ENCODE peak calls at places on chromosomes 3 and 15, in five cellular contexts. V, A, U, D and L are unnamed samples.

GRCh38 chr15:72873379-72874233 is 90.0 kb upstream of the ADPGK start:
- DNase-seq in U (peak; percentile 94), A (no peak), D (no peak), V (no peak), L (no peak)

GRCh38 chr3:4588410-4588809 is 95.3 kb downstream of the ITPR1 start:
- DNase-seq in A (peak; percentile 76), U (no peak), V (no peak), D (no peak), L (no peak)

GRCh38 chr15:68154923-68155559 is 50.1 kb downstream of the CALML4 start:
- DNase-seq in U (no peak), A (peak; percentile 51), V (peak; percentile 79), D (no peak), L (peak; percentile 31)

GRCh38 chr15:75673426-75674247 is 25.9 kb downstream of the SNX33 start:
- DNase-seq in U (no peak), A (peak; percentile 91), D (peak; percentile 89), V (no peak), L (no peak)

GRCh38 chr15:80880086-80880485 is 100.9 kb downstream of the CEMIP start:
- DNase-seq in D (no peak), A (no peak), U (no peak), V (no peak), L (no peak)

GRCh38 chr3:171436380-171436779 is 23.8 kb downstream of the TNIK start:
- DNase-seq in U (no peak), A (no peak), D (no peak), V (no peak), L (no peak)

GRCh38 chr15:75181780-75182179 is 19.9 kb upstream of the C15orf39 start:
- DNase-seq in U (no peak), D (no peak), A (no peak), V (no peak), L (no peak)

GRCh38 chr15:42854576-42854975 is 66.0 kb downstream of the TTBK2 start:
- DNase-seq in D (no peak), V (no peak), A (no peak), U (no peak), L (no peak)

GRCh38 chr3:107064445-107065060 is 312.7 kb upstream of the CCDC54 start:
- DNase-seq in V (peak; percentile 95), A (peak; percentile 71), U (peak; percentile 21), D (peak; percentile 77), L (peak; percentile 28)

GRCh38 chr3:88059380-88060160 is 515 bp downstream of the ZNF654 start:
- DNase-seq in U (peak; percentile 15), A (no peak), V (no peak), D (no peak), L (no peak)

GRCh38 chr15:94524565-94524964 is 293.2 kb downstream of the MCTP2 start:
- DNase-seq in A (no peak), V (no peak), D (no peak), U (no peak), L (no peak)

GRCh38 chr15:39188930-39189329 is 391.9 kb upstream of the THBS1 start:
- DNase-seq in A (no peak), D (no peak), U (no peak), V (no peak), L (peak; percentile 79)

GRCh38 chr3:197374951-197375560 is 76.6 kb upstream of the DLG1 start:
- DNase-seq in U (no peak), D (peak; percentile 23), V (peak; percentile 64), A (no peak), L (no peak)

GRCh38 chr15:32877201-32877600 is 159.4 kb downstream of the GREM1 start:
- DNase-seq in A (no peak), U (no peak), V (no peak), D (no peak), L (no peak)

GRCh38 chr3:107347717-107348116 is 29.5 kb upstream of the CCDC54 start:
- DNase-seq in A (no peak), V (no peak), D (no peak), U (no peak), L (no peak)

GRCh38 chr15:68081869-68082505 is 27.9 kb downstream of the PIAS1 start:
- DNase-seq in U (no peak), D (no peak), V (no peak), A (no peak), L (no peak)

GRCh38 chr15:70260096-70260495 is 162.4 kb upstream of the TLE3 start:
- DNase-seq in V (no peak), U (no peak), D (no peak), A (no peak), L (no peak)

GRCh38 chr15:83764201-83764839 is 110.4 kb downstream of the ADAMTSL3 start:
- DNase-seq in A (no peak), U (no peak), V (no peak), D (no peak), L (no peak)

GRCh38 chr15:34582461-34583357 is 742 bp downstream of the GOLGA8B start:
- DNase-seq in V (no peak), U (no peak), D (no peak), A (no peak), L (no peak)

DNA sequence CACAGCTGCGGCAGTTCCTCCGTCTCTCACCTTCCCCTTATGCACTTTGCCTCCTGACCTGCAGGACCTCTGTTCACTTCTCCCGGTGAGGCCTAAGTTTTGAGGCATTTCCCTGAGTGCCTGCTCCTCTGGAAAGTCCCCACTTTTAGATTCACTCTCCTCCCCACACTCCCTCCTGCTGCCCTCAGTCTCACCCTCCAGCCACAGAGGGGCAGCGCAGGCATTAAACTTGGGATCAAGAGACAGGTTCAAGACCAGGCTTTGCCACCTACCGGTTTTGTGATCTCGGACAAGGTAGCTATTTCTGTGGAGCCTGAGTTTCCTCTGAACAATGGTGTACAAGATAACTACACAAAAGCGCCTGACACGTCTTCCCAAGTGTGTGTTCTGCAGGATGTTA is 19.4 kb downstream of the SLC6A11 start:
- DNase-seq in D (no peak), V (no peak), A (no peak), U (no peak), L (no peak)
- TF ChIP-seq CTCF in D (no peak), V (no peak), A (no peak), U (no peak), L (no peak)

GRCh38 chr3:128878556-128879124 is 780 bp upstream of the ACAD9 start:
- DNase-seq in D (peak; percentile 67), A (peak; percentile 26), V (peak; percentile 46), U (no peak), L (no peak)

GRCh38 chr3:128879991-128880390 is 571 bp downstream of the ACAD9 start:
- DNase-seq in U (no peak), D (no peak), A (no peak), V (no peak), L (no peak)

GRCh38 chr3:128875556-128876120 is 3.8 kb upstream of the ACAD9 start:
- DNase-seq in D (no peak), V (peak; percentile 35), U (no peak), A (no peak), L (no peak)

GRCh38 chr3:128879125-128879969 is at the start of gene ACAD9:
- DNase-seq in D (peak; percentile 98), U (peak; percentile 95), V (peak; percentile 98), A (peak; percentile 97), L (peak; percentile 81)

GRCh38 chr3:128878011-128878457 is 1.4 kb upstream of the ACAD9 start:
- DNase-seq in A (no peak), D (no peak), U (no peak), V (no peak), L (no peak)
- H3K4me3 ChIP-seq in A (peak overlapping the region; percentile 87), D (no peak overlapping the region), U (peak overlapping the region; percentile 64), V (peak overlapping the region; percentile 65), L (peak overlapping the region; percentile 85)

DNA sequence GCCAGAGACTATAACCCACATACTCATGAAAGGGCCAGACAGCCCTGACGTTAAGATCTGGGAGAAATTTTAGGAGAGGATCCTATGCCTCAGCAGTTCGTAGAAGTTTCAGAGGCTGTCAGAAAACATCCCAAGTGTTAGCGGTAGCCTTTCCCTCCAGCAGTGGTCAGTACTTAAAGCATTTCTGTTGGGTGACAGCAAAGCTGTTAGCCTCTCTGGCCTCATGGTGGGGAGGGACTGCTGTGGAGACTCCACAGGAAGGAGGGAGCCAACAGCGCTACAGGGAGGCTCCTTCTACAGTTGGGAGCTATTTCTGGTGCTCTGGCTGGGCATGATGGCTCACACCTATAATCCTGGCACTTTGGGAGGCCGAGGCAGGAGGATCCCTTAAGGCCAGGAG is 27.4 kb downstream of the IDH2 start:
- DNase-seq in A (no peak), U (no peak), D (no peak), V (no peak), L (no peak)
- H3K36me3 ChIP-seq in A (no peaks in the 10 kb centered on the region), U (no peaks in the 10 kb centered on the region), D (peaks cover 14% of the 10 kb centered on the region), V (peaks cover 13% of the 10 kb centered on the region), L (peaks cover 2% of the 10 kb centered on the region)

DNA sequence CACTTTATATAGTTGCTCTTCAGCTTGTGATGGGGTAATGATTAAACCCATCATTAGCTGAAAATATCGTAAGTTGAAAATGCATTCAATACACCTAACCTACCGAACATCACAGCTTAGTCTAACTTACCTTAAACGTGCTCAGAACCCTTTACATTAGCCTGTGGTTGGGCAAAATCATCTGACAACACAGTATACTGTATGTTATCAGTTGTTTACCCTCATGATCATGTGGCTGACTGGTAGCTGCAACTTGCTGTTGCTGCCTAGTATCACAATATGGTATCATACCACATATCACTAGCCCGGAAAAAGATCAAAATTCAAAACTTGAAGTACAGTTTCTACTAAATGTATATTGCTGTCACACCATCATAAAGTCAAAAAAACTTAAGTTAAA is 9.5 kb downstream of the ZNF280D start:
- DNase-seq in U (no peak), D (no peak), V (no peak), A (no peak), L (no peak)
- TF ChIP-seq CTCF in U (no peak), D (no peak), V (no peak), A (no peak), L (no peak)

GRCh38 chr3:111864821-111865656 is 6.0 kb downstream of the PHLDB2 start:
- DNase-seq in A (no peak), V (peak; percentile 44), U (no peak), D (no peak), L (no peak)
- H3K4me3 ChIP-seq in A (no peak overlapping the region), V (no peak overlapping the region), U (no peak overlapping the region), D (no peak overlapping the region), L (no peak overlapping the region)